ENCODE peak calls at places on chromosomes 13 and 19, in nine cellular contexts. H is erythroblast, K is transverse colon, V is adrenal gland, M is uterus, J is breast epithelium, O is spleen, Y is stomach, B is lower leg skin. W is an unnamed sample.
A peak's percentile ranks its signal among the peaks of the same experiment; 100 is the strongest.

GRCh38 chr13:95652244-95652764 is 7.8 kb upstream of the DZIP1 start:
- DNase-seq in H (no peak), K (no peak), V (no peak), M (no peak), J (no peak), O (no peak), Y (no peak), B (no peak), W (no peak)

GRCh38 chr19:18792661-18793060 is 1.6 kb upstream of the COMP start:
- DNase-seq in H (no peak), K (no peak), V (no peak), M (no peak), J (no peak), O (no peak), Y (no peak), B (no peak), W (no peak)

GRCh38 chr13:84455143-84455905 is 573.0 kb upstream of the SLITRK1 start:
- DNase-seq in H (no peak), K (no peak), V (no peak), M (no peak), J (no peak), O (peak; percentile 41), Y (no peak), B (no peak), W (no peak)

GRCh38 chr13:39269411-39269810 is 231.2 kb downstream of the NHLRC3 start:
- DNase-seq in H (no peak), K (no peak), V (no peak), M (no peak), J (no peak), O (no peak), Y (no peak), B (no peak), W (no peak)

GRCh38 chr13:29594710-29595379 is 643 bp downstream of the SLC7A1 start:
- DNase-seq in H (peak; percentile 75), K (peak; percentile 65), V (peak; percentile 60), M (peak; percentile 70), J (peak; percentile 69), O (peak; percentile 91), Y (peak; percentile 61), B (peak; percentile 53), W (no peak)

GRCh38 chr13:69601661-69602060 is 506.0 kb upstream of the ATXN8OS start:
- DNase-seq in H (no peak), K (no peak), V (no peak), M (no peak), J (no peak), O (no peak), Y (no peak), B (no peak), W (no peak)

GRCh38 chr13:91405240-91405639 is 6.8 kb downstream of the GPC5 start:
- DNase-seq in H (no peak), K (no peak), V (no peak), M (no peak), J (no peak), O (no peak), Y (no peak), B (no peak), W (no peak)

GRCh38 chr19:4676955-4677731 is 7.0 kb upstream of the MYDGF start:
- DNase-seq in H (peak; percentile 62), K (peak; percentile 34), V (peak; percentile 47), M (no peak), J (no peak), O (no peak), Y (peak; percentile 56), B (no peak), W (peak; percentile 42)

GRCh38 chr13:22053053-22053452 is 382.2 kb downstream of the FGF9 start:
- DNase-seq in H (no peak), K (no peak), V (no peak), M (no peak), J (no peak), O (no peak), Y (no peak), B (no peak), W (no peak)

GRCh38 chr19:19578241-19578640 is 40.2 kb downstream of the CILP2 start:
- DNase-seq in H (no peak), K (no peak), V (no peak), M (no peak), J (no peak), O (no peak), Y (no peak), B (no peak), W (no peak)

GRCh38 chr19:48918801-48919247 is 14.7 kb upstream of the DHDH start:
- DNase-seq in H (no peak), K (no peak), V (no peak), M (no peak), J (no peak), O (no peak), Y (no peak), B (no peak), W (no peak)

GRCh38 chr19:58279042-58279924 is 528 bp downstream of the ZNF8 start:
- DNase-seq in H (peak; percentile 95), K (peak; percentile 63), V (peak; percentile 93), M (peak; percentile 66), J (peak; percentile 33), O (no peak), Y (peak; percentile 63), B (peak; percentile 57), W (peak; percentile 50)

GRCh38 chr13:37599509-37599908 is 941 bp upstream of the POSTN start:
- DNase-seq in H (no peak), K (no peak), V (no peak), M (no peak), J (no peak), O (no peak), Y (no peak), B (no peak), W (no peak)

GRCh38 chr13:105587786-105588185 is 947.7 kb downstream of the EFNB2 start:
- DNase-seq in H (no peak), K (no peak), V (no peak), M (no peak), J (no peak), O (no peak), Y (no peak), B (no peak), W (peak; percentile 55)

DNA sequence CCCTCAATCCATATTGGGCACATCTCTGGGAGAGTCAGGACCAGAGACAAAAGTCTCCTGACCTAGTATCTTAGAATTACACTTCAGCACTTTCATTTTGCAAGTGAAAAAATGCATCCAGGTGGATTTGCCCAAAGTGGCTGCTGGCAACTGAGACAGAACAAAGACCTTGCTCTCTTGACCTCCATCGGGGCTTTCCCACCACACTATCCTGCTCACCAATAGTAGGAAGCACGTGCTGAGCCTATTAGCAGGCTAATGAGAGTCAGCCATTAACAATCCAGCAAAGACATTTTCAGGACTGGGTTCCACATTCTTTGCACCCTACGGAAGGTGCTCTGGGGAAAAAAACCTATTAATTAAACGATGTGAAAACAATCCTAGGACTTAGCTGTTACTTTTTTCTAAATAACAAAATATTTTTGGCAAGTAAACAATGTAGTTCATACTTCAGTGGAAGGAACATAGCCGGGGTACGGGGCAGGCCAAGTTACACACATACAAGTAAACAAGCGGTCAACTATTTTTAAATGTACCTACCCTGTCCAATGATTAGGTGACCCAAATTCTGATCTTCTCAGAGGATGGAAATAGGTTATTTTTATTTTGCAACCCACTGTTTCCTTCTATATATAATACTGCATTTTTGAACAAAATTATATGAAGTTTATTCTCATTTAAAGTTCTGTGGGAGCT is 78.6 kb downstream of the CDADC1 start:
- DNase-seq in H (no peak), K (no peak), V (no peak), M (no peak), J (no peak), O (no peak), Y (no peak), B (no peak), W (no peak)
- TF ChIP-seq POLR2A in H (no peak), K (no peak), V (no peak), M (no peak), J (no peak), O (no peak), Y (no peak), B (no peak), W (no peak)

GRCh38 chr19:2905918-2906519 is 5.3 kb downstream of the ZNF57 start:
- DNase-seq in H (no peak), K (peak; percentile 47), V (no peak), M (no peak), J (no peak), O (no peak), Y (no peak), B (no peak), W (no peak)

GRCh38 chr19:2902590-2903218 is 2.0 kb downstream of the ZNF57 start:
- DNase-seq in H (no peak), K (no peak), V (no peak), M (no peak), J (no peak), O (no peak), Y (no peak), B (no peak), W (no peak)

GRCh38 chr19:2896694-2897093 is 4.0 kb upstream of the ZNF57 start:
- DNase-seq in H (no peak), K (no peak), V (no peak), M (no peak), J (no peak), O (no peak), Y (no peak), B (no peak), W (no peak)

GRCh38 chr19:2900296-2901252 is at the start of gene ZNF57:
- DNase-seq in H (peak; percentile 97), K (peak; percentile 100), V (peak; percentile 100), M (peak; percentile 98), J (peak; percentile 100), O (peak; percentile 98), Y (peak; percentile 100), B (peak; percentile 100), W (peak; percentile 100)
- TF ChIP-seq POLR2A in H (peak; percentile 56), K (peak; percentile 94), V (no peak), M (no peak), J (no peak), O (peak; percentile 22), Y (peak; percentile 73), B (no peak), W (peak; percentile 64)

DNA sequence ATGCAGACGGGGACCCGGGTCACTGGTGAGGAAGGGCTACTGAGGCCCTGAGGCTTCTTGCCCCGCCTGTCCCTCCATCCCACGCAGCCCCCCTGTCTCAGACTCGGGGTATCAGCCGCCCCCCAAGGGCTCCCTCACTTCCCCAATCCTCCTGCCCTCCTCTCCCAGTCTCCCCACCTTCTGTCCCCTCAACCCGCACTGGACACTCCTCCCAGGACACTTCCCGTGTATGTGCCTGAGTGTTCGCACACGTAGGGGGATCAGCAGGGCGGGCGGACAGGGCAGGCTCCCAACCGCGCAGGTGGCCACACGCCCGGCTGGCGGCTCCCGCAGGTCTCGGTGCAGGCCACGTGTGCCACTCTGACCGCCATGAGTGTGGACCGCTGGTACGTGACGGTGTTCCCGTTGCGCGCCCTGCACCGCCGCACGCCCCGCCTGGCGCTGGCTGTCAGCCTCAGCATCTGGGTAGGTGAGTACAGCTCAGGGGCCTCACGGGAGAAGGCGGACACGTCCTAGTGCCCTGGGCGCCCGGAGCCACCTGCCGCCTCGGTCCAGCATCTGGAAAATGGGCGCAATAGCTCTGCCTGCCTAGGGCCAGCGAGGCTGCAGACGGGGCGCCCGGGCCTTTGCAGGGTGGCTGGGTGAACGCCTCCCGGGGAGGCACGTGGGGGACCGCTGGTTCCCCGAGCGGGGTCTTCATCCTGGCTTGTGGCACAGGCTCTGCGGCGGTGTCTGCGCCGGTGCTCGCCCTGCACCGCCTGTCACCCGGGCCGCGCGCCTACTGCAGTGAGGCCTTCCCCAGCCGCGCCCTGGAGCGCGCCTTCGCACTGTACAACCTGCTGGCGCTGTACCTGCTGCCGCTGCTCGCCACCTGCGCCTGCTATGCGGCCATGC is 2.3 kb downstream of the KISS1R start:
- DNase-seq in H (peak; percentile 50), K (no peak), V (no peak), M (no peak), J (no peak), O (peak; percentile 87), Y (no peak), B (no peak), W (no peak)
- TF ChIP-seq POLR2A in H (no peak), K (no peak), V (no peak), M (no peak), J (no peak), O (no peak), Y (no peak), B (no peak), W (no peak)

GRCh38 chr19:16463991-16464575 is 7.7 kb downstream of the EPS15L1 start:
- DNase-seq in H (peak; percentile 71), K (no peak), V (peak; percentile 72), M (no peak), J (no peak), O (no peak), Y (no peak), B (no peak), W (no peak)
- TF ChIP-seq POLR2A in H (no peak), K (no peak), V (no peak), M (no peak), J (no peak), O (no peak), Y (no peak), B (no peak), W (no peak)